ENCODE peak calls at places on chromosomes 12 and 14, in nine cellular contexts. I is kidney, P is left ventricle myocardium inferior, U is lower lobe of right lung, T is epithelial cell of esophagus, Z is GM12865, H is DND-41, W is A549, R is stomach. B is an unnamed sample.

GRCh38 chr12:94717112-94717511 is 66.8 kb upstream of the TMCC3 start:
- DNase-seq in R (no peak), I (no peak), P (no peak), U (no peak), W (no peak), T (no peak), H (no peak), Z (no peak), B (no peak)

GRCh38 chr14:51636109-51636508 is 15.6 kb upstream of the FRMD6 start:
- DNase-seq in T (no peak), W (no peak), U (no peak), R (no peak), P (no peak), I (no peak), H (no peak), Z (no peak), B (no peak)

GRCh38 chr12:113469893-113470743 is 1.6 kb downstream of the LHX5 start:
- DNase-seq in T (no peak), P (no peak), U (no peak), R (no peak), W (no peak), H (no peak), I (no peak), Z (no peak), B (no peak)

GRCh38 chr14:99393059-99393655 is 87.5 kb downstream of the SETD3 start:
- DNase-seq in R (peak; percentile 61), I (no peak), T (peak; percentile 62), W (peak; percentile 61), H (peak; percentile 42), Z (peak; percentile 54), U (no peak), P (no peak), B (no peak)

GRCh38 chr12:114347861-114348260 is 58.1 kb downstream of the TBX5 start:
- DNase-seq in W (no peak), H (no peak), P (no peak), I (no peak), R (no peak), U (no peak), Z (no peak), T (no peak), B (no peak)

GRCh38 chr14:84006643-84007137 is 1523.3 kb upstream of the FLRT2 start:
- DNase-seq in I (no peak), P (no peak), W (no peak), R (no peak), Z (no peak), H (no peak), U (no peak), T (peak; percentile 1), B (no peak)

GRCh38 chr12:26810330-26810729 is 22.7 kb downstream of the ITPR2 start:
- DNase-seq in R (peak; percentile 71), I (peak; percentile 79), H (no peak), Z (no peak), U (no peak), T (peak; percentile 82), W (no peak), P (peak; percentile 57), B (no peak)

GRCh38 chr12:946212-946611 is 3.3 kb downstream of the RAD52 start:
- DNase-seq in W (no peak), P (no peak), R (no peak), U (no peak), Z (peak; percentile 26), H (no peak), I (no peak), T (no peak), B (no peak)

GRCh38 chr14:101918125-101918989 is 46.0 kb upstream of the DYNC1H1 start:
- DNase-seq in I (no peak), U (no peak), H (no peak), P (no peak), W (no peak), Z (no peak), R (no peak), T (no peak), B (no peak)

GRCh38 chr12:130705174-130705880 is 10.8 kb downstream of the RIMBP2 start:
- DNase-seq in H (no peak), R (no peak), W (no peak), T (no peak), U (no peak), I (no peak), Z (no peak), P (no peak), B (no peak)

GRCh38 chr12:104643921-104644669 is 187.3 kb downstream of the CHST11 start:
- DNase-seq in P (peak; percentile 31), I (no peak), Z (peak; percentile 83), U (peak; percentile 61), W (no peak), R (peak; percentile 68), T (no peak), H (peak; percentile 93), B (no peak)

GRCh38 chr14:104546021-104546491 is 33.5 kb upstream of the C14orf180 start:
- DNase-seq in R (no peak), W (no peak), I (peak; percentile 73), U (peak; percentile 23), H (no peak), P (no peak), T (no peak), Z (no peak), B (no peak)

GRCh38 chr12:124854637-124855184 is 9.0 kb downstream of the SCARB1 start:
- DNase-seq in U (no peak), H (no peak), W (no peak), I (no peak), P (no peak), T (no peak), R (no peak), Z (no peak), B (no peak)

GRCh38 chr12:124856842-124857178 is 6.9 kb downstream of the SCARB1 start:
- DNase-seq in H (no peak), U (no peak), P (no peak), I (no peak), T (no peak), R (no peak), W (no peak), Z (no peak), B (no peak)

GRCh38 chr12:124857921-124858461 is 5.7 kb downstream of the SCARB1 start:
- DNase-seq in H (no peak), W (no peak), U (no peak), I (no peak), T (no peak), R (no peak), P (no peak), Z (no peak), B (no peak)

GRCh38 chr12:124855275-124855957 is 8.2 kb downstream of the SCARB1 start:
- DNase-seq in H (no peak), T (no peak), P (no peak), R (no peak), I (no peak), U (no peak), Z (no peak), W (no peak), B (no peak)

DNA sequence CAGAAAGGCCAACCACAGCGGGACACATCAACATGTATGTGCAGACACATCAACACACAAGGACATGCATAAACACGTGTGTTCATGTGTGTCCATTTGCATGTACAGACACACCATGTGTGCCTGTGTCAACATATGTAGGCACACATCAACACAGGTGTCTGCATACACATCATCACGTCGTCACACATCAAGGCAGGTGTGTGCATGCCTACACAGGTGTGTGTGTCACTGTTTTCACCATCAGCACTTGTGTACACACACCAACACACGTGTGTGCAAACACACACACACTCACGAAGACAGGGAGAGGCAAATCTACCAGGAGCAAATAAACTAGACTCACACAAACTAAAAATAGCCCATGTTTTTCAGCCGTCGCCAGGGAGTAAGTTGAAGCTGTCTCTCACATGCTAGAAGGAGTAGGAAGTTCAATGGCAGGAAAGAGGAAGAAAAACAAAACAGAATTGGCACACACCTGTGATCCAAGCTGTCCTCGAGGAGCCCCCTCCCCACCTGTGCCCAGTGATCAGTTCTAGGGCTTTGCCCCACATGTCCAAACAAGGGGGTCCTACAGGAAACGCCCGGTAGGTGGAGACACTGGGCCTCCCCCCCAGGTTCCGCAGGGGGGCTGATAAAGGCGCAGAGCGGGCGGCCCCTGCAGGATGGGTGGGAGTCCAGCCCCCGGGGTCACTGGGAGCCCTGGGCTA is 7.4 kb downstream of the SCARB1 start:
- DNase-seq in P (no peak), T (no peak), W (no peak), I (no peak), U (no peak), H (no peak), Z (no peak), R (no peak), B (no peak)
- TF ChIP-seq CTCF in P (peak; percentile 67), T (no peak), W (no peak), I (no peak), U (peak; percentile 35), H (no peak), Z (peak; percentile 29), R (no peak), B (peak; percentile 38)

GRCh38 chr12:2876431-2877046 is 435 bp downstream of the FOXM1 start:
- DNase-seq in H (peak; percentile 57), R (no peak), Z (peak; percentile 57), U (no peak), I (no peak), W (peak; percentile 71), T (peak; percentile 28), P (no peak), B (peak; percentile 85)

GRCh38 chr12:2879853-2880252 is 2.8 kb downstream of the RHNO1 start:
- DNase-seq in Z (no peak), U (no peak), I (no peak), P (no peak), W (no peak), H (no peak), R (no peak), T (no peak), B (no peak)

GRCh38 chr12:2877959-2878732 is 1.1 kb downstream of the RHNO1 start:
- DNase-seq in P (no peak), R (no peak), H (no peak), W (no peak), U (no peak), T (peak; percentile 40), Z (peak; percentile 47), I (no peak), B (peak; percentile 32)

GRCh38 chr12:2877047-2877958 is at the start of the genes FOXM1 and RHNO1:
- DNase-seq in U (peak; percentile 93), Z (peak; percentile 92), T (peak; percentile 89), I (peak; percentile 97), H (peak; percentile 90), P (peak; percentile 89), W (peak; percentile 95), R (peak; percentile 93), B (peak; percentile 94)
- TF ChIP-seq CTCF in U (peak; percentile 35), Z (no peak), T (no peak), I (peak; percentile 32), H (no peak), P (peak; percentile 33), W (no peak), R (no peak), B (peak; percentile 27)

GRCh38 chr12:123903301-123904065 is 69.1 kb downstream of the CCDC92 start:
- DNase-seq in Z (no peak), U (no peak), P (no peak), W (no peak), H (no peak), I (no peak), T (no peak), R (no peak), B (no peak)
- TF ChIP-seq CTCF in Z (no peak), U (no peak), P (no peak), W (no peak), H (no peak), I (no peak), T (no peak), R (no peak), B (no peak)

DNA sequence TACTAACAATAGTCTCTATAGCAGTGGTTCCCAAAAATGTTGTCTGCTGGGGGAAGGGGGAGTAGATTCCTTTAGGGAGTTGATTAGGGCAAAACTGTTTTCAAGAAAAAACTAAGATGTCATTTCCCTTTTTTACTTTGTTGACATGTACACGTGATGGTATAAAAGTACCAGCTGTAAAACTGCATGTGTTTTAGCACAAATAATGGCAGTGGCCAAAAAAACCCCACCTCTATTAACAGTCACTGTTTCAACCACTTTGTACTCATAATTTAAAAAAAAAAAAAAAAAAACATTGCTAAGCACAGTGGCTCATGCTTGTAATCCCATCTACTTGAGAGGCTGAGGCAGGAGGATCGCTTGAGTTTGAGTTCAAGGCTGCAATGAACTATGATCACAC is 61.7 kb downstream of the PPP1R12A start:
- DNase-seq in R (no peak), U (no peak), T (no peak), Z (peak; percentile 30), H (no peak), W (no peak), P (no peak), I (no peak), B (no peak)
- TF ChIP-seq CTCF in R (no peak), U (no peak), T (no peak), Z (no peak), H (no peak), W (no peak), P (no peak), I (no peak), B (no peak)